ENCODE peak calls at places on chromosomes 7 and 10, in four cellular contexts. Q, G, D and V are unnamed samples.

GRCh38 chr10:112507988-112508387 is 61.0 kb downstream of the VTI1A start:
- DNase-seq in G (no peak), D (no peak), Q (no peak), V (no peak)

GRCh38 chr10:77226020-77226419 is 411.6 kb downstream of the KCNMA1 start:
- DNase-seq in D (no peak), Q (no peak), G (no peak), V (no peak)

GRCh38 chr7:139968931-139969330 is 93.8 kb downstream of the PARP12 start:
- DNase-seq in G (no peak), Q (no peak), D (no peak), V (no peak)

GRCh38 chr10:115432188-115432819 is 339.1 kb downstream of the ATRNL1 start:
- DNase-seq in Q (no peak), D (no peak), G (no peak), V (no peak)

GRCh38 chr10:64430690-64431323 is 909.6 kb downstream of the REEP3 start:
- DNase-seq in D (no peak), Q (no peak), G (no peak), V (no peak)

GRCh38 chr10:93379366-93380042 is 102.6 kb downstream of the MYOF start:
- DNase-seq in D (peak), Q (no peak), G (no peak), V (no peak)

GRCh38 chr10:49282306-49282705 is 16.7 kb upstream of the C10orf71 start:
- DNase-seq in G (no peak), D (peak), Q (no peak), V (no peak)

GRCh38 chr10:93165367-93165766 is 91.7 kb downstream of the CYP26A1 start:
- DNase-seq in D (no peak), Q (no peak), G (no peak), V (no peak)

GRCh38 chr7:30193333-30193943 is 58.7 kb downstream of the MTURN start:
- DNase-seq in Q (no peak), G (no peak), D (no peak), V (no peak)

GRCh38 chr7:1856966-1857441 is 186.9 kb downstream of the ELFN1 start:
- DNase-seq in D (no peak), G (no peak), Q (no peak), V (no peak)

GRCh38 chr10:6995339-6995738 is 415.3 kb upstream of the PRKCQ start:
- DNase-seq in Q (no peak), D (no peak), G (no peak), V (no peak)

GRCh38 chr10:784377-784758 is 94.9 kb upstream of the DIP2C start:
- DNase-seq in Q (no peak), G (no peak), D (no peak), V (no peak)

GRCh38 chr10:77070892-77071595 is 566.6 kb downstream of the KCNMA1 start:
- DNase-seq in Q (peak), G (no peak), D (no peak), V (no peak)

GRCh38 chr7:22433710-22434460 is 66.1 kb downstream of the STEAP1B start:
- DNase-seq in Q (no peak), D (no peak), G (no peak), V (no peak)

GRCh38 chr7:140653319-140654108 is 12.9 kb upstream of the DENND2A start:
- DNase-seq in G (peak), Q (peak), D (no peak), V (peak)

GRCh38 chr10:118041316-118041715 is 5.4 kb downstream of the RAB11FIP2 start:
- DNase-seq in G (no peak), D (no peak), Q (no peak), V (no peak)

GRCh38 chr10:28479927-28480326 is 53.0 kb upstream of the WAC start:
- DNase-seq in G (no peak), Q (no peak), D (no peak), V (no peak)

GRCh38 chr7:50632561-50633413 is 67.6 kb upstream of the DDC start:
- DNase-seq in Q (no peak), D (peak), G (no peak), V (peak)

GRCh38 chr7:55893940-55894339 is 6.7 kb downstream of the ZNF713 start:
- DNase-seq in Q (no peak), G (no peak), D (no peak), V (no peak)

GRCh38 chr10:15083674-15084501 is 4.7 kb downstream of the ACBD7 start:
- DNase-seq in D (no peak), Q (no peak), G (no peak), V (no peak)

GRCh38 chr7:25758559-25758958 is 393.4 kb upstream of the NFE2L3 start:
- DNase-seq in D (no peak), G (no peak), Q (no peak), V (no peak)

GRCh38 chr7:28595779-28596178 is 183.5 kb downstream of the CREB5 start:
- DNase-seq in G (no peak), Q (no peak), D (no peak), V (no peak)

GRCh38 chr7:5354460-5355279 is 69.0 kb downstream of the TNRC18 start:
- DNase-seq in D (no peak), G (no peak), Q (peak), V (no peak)

GRCh38 chr7:80686576-80686975 is 48.1 kb downstream of the CD36 start:
- DNase-seq in Q (no peak), G (no peak), D (no peak), V (no peak)

GRCh38 chr10:32731527-32731926 is 226.5 kb downstream of the ITGB1 start:
- DNase-seq in G (no peak), D (no peak), Q (no peak), V (no peak)

GRCh38 chr7:10706875-10707493 is 266.7 kb upstream of the PHF14 start:
- DNase-seq in G (no peak), D (no peak), Q (no peak), V (no peak)